ENCODE peak calls at places on chromosomes 1 and 21, in seven cellular contexts. I is cardiac muscle cell, W is uterus, U is kidney, D is IMR-90, P is fibroblast of lung, G is mesendoderm. A is an unnamed sample. For H3K4me1 and H3K36me3, the result is how much of the 10 kb centered on the place peaks cover.

GRCh38 chr21:16708431-16708830 is 804.4 kb upstream of the CXADR start:
- DNase-seq in D (peak), P (peak), I (peak), W (peak), U (no peak), G (no peak), A (no peak)

GRCh38 chr1:26786437-26787380 is 1.0 kb upstream of the PIGV start:
- DNase-seq in D (peak), I (peak), P (peak), G (peak), U (peak), W (peak), A (no peak)

GRCh38 chr1:119594386-119594785 is 53.7 kb downstream of the ZNF697 start:
- DNase-seq in G (no peak), U (no peak), P (no peak), D (no peak), W (no peak), I (peak), A (no peak)

GRCh38 chr1:235077571-235078479 is 50.8 kb downstream of the TOMM20 start:
- DNase-seq in U (peak), G (no peak), I (no peak), W (no peak), P (peak), D (peak), A (no peak)

GRCh38 chr1:12067900-12068821 is 5.1 kb downstream of the TNFRSF8 start:
- DNase-seq in W (no peak), D (peak), P (peak), G (peak), U (no peak), I (peak), A (no peak)

GRCh38 chr1:90133133-90133532 is 138.2 kb downstream of the ZNF326 start:
- DNase-seq in D (peak), P (peak), G (peak), W (no peak), I (peak), U (no peak), A (no peak)

GRCh38 chr1:53370369-53370961 is 42.6 kb upstream of the LRP8 start:
- DNase-seq in U (peak), P (no peak), W (no peak), I (no peak), D (no peak), G (no peak), A (peak)

GRCh38 chr1:226432586-226433360 is 24.9 kb upstream of the PARP1 start:
- DNase-seq in P (no peak), G (no peak), I (no peak), W (no peak), D (no peak), U (no peak), A (no peak)

GRCh38 chr1:210445931-210446330 is 117.2 kb downstream of the HHAT start:
- DNase-seq in P (no peak), U (no peak), G (no peak), W (no peak), D (no peak), I (no peak), A (no peak)

GRCh38 chr1:113109908-113110554 is 37.0 kb downstream of the LRIG2 start:
- DNase-seq in G (no peak), I (peak), W (peak), P (peak), D (peak), U (no peak), A (no peak)

GRCh38 chr1:155134858-155135415 is 715 bp upstream of the SLC50A1 start:
- DNase-seq in D (peak), P (peak), W (peak), G (peak), I (peak), U (peak), A (peak)

GRCh38 chr1:174000274-174000852 is 21.8 kb downstream of the RC3H1 start:
- DNase-seq in P (peak), D (peak), I (peak), G (no peak), U (no peak), W (no peak), A (no peak)

GRCh38 chr1:32305310-32305709 is 13.4 kb downstream of the HDAC1 start:
- DNase-seq in P (no peak), W (no peak), I (no peak), G (no peak), U (no peak), D (no peak), A (no peak)

GRCh38 chr1:91555074-91555730 is 54.6 kb downstream of the CDC7 start:
- DNase-seq in D (peak), P (peak), W (no peak), U (no peak), I (peak), G (no peak), A (no peak)

GRCh38 chr1:76868154-76868882 is 1.0 kb downstream of the ST6GALNAC5 start:
- DNase-seq in W (no peak), G (peak), U (peak), D (peak), I (peak), P (peak), A (no peak)

GRCh38 chr1:6392880-6393399 is 627 bp downstream of the ACOT7 start:
- DNase-seq in U (peak), I (no peak), W (no peak), P (no peak), G (no peak), D (no peak), A (no peak)

GRCh38 chr1:33327587-33328325 is 6.9 kb upstream of the A3GALT2 start:
- DNase-seq in P (peak), G (no peak), W (peak), I (peak), D (peak), U (peak), A (no peak)

GRCh38 chr1:201954263-201955008 is 867 bp upstream of the TIMM17A start:
- DNase-seq in P (no peak), W (no peak), U (no peak), G (peak), D (no peak), I (no peak), A (no peak)

GRCh38 chr1:68228833-68229232 is 3.5 kb downstream of the WLS start:
- DNase-seq in G (no peak), I (peak), D (peak), U (no peak), W (no peak), P (peak), A (no peak)

GRCh38 chr1:1347663-1348419 is 1.4 kb downstream of the DVL1 start:
- DNase-seq in G (peak), I (no peak), U (peak), D (peak), P (no peak), W (no peak), A (peak)

GRCh38 chr1:55257958-55258357 is 42.8 kb upstream of the USP24 start:
- DNase-seq in P (peak), U (no peak), W (no peak), D (peak), G (no peak), I (peak), A (no peak)

GRCh38 chr1:20426923-20427322 is 59.1 kb downstream of the CAMK2N1 start:
- DNase-seq in P (peak), G (peak), I (peak), U (no peak), W (no peak), D (peak), A (no peak)

GRCh38 chr1:152917794-152918193 is 9.4 kb downstream of the IVL start:
- DNase-seq in D (peak), W (no peak), I (no peak), U (no peak), P (no peak), G (peak), A (no peak)

GRCh38 chr1:93702102-93702827 is 20.6 kb upstream of the BCAR3 start:
- DNase-seq in G (no peak), P (peak), W (no peak), U (no peak), I (no peak), D (no peak), A (no peak)

GRCh38 chr1:85579619-85580018 is 942 bp upstream of the CCN1 start:
- DNase-seq in P (peak), W (peak), G (peak), D (peak), U (peak), I (peak), A (no peak)

GRCh38 chr1:10613861-10614260 is 139.1 kb downstream of the PEX14 start:
- DNase-seq in G (no peak), P (no peak), I (no peak), W (no peak), U (no peak), D (no peak), A (no peak)

GRCh38 chr1:152348447-152348846 is 11.4 kb downstream of the FLG2 start:
- DNase-seq in W (no peak), D (no peak), I (no peak), P (no peak), U (no peak), G (no peak), A (no peak)

GRCh38 chr1:216464489-216464888 is 41.2 kb upstream of the USH2A start:
- DNase-seq in G (no peak), I (peak), U (no peak), P (peak), D (peak), W (no peak), A (no peak)

GRCh38 chr1:210123383-210123782 is 109.2 kb upstream of the SERTAD4 start:
- DNase-seq in P (no peak), I (no peak), D (no peak), G (no peak), U (no peak), W (no peak), A (no peak)

GRCh38 chr1:236064674-236065508 is at the start of gene NID1:
- DNase-seq in G (peak), I (peak), D (peak), U (peak), W (peak), P (peak), A (no peak)

GRCh38 chr21:43012596-43012995 is 38.2 kb downstream of the PKNOX1 start:
- DNase-seq in W (no peak), G (no peak), U (no peak), I (no peak), P (no peak), D (peak), A (no peak)

GRCh38 chr1:5595531-5596170 is 396.6 kb downstream of the NPHP4 start:
- DNase-seq in W (no peak), G (no peak), U (no peak), I (no peak), P (no peak), D (no peak), A (no peak)

GRCh38 chr1:200129480-200129879 is 102.0 kb downstream of the NR5A2 start:
- DNase-seq in G (peak), P (no peak), I (no peak), U (no peak), D (no peak), W (no peak), A (no peak)
- H3K27ac ChIP-seq in G (no peak), P (no peak), I (no peak), U (no peak), D (no peak), W (no peak), A (no peak)

DNA sequence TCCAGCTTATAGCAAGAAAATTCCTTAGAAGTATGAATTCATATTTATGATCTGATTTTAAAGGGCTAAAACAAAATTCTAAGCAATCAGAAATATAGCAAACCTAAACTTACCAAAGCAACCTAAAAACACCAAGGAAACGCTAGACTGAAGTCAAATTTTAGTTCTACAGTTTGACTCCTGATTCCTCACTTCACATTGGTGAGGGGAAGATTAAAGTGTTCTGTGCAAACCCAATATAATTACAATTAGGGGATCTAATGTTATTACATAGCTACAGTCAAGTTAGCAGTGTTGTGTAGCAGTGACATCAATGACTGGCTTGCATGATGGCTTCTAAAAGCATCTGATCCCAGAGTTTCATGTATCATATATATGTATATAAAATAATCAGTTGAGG is 11.6 kb downstream of the HNRNPU start:
- DNase-seq in I (no peak), P (no peak), U (no peak), D (no peak), G (no peak), W (no peak), A (no peak)
- H3K4me1 ChIP-seq in I (under half), P (under half), U (under half), D (under half), G (under half), W (under half), A (under half)

GRCh38 chr1:246550402-246550801 is 15.7 kb downstream of the TFB2M start:
- DNase-seq in I (no peak), W (no peak), D (no peak), P (no peak), U (no peak), G (no peak), A (no peak)

GRCh38 chr1:246558041-246558440 is 8.0 kb downstream of the TFB2M start:
- DNase-seq in G (no peak), I (no peak), P (no peak), W (no peak), U (no peak), D (no peak), A (no peak)

GRCh38 chr1:246554201-246554600 is 11.9 kb downstream of the TFB2M start:
- DNase-seq in I (no peak), P (no peak), G (no peak), U (no peak), W (no peak), D (no peak), A (no peak)

GRCh38 chr1:246549665-246550064 is 16.4 kb downstream of the TFB2M start:
- DNase-seq in G (no peak), D (no peak), W (no peak), I (no peak), P (no peak), U (no peak), A (no peak)

GRCh38 chr1:246552110-246552509 is 14.0 kb downstream of the TFB2M start:
- DNase-seq in U (no peak), D (no peak), P (no peak), I (no peak), W (no peak), G (no peak), A (no peak)
- H3K36me3 ChIP-seq in U (under half), D (under half), P (under half), I (under half), W (under half), G (under half), A (under half)

GRCh38 chr1:25569599-25570458 is 26.4 kb downstream of the LDLRAP1 start:
- DNase-seq in U (peak), D (no peak), W (no peak), P (no peak), G (no peak), I (peak), A (no peak)
- H3K27ac ChIP-seq in U (no peak), D (peak), W (peak), P (no peak), G (no peak), I (no peak), A (peak)

GRCh38 chr21:38814126-38815059 is 8.7 kb downstream of the ETS2 start:
- DNase-seq in I (no peak), W (no peak), D (no peak), U (no peak), G (peak), P (no peak), A (no peak)
- H3K4me1 ChIP-seq in I (under half), W (under half), D (under half), U (under half), G (under half), P (under half), A (half or more)

GRCh38 chr21:37095821-37096220 is 22.8 kb downstream of the TTC3 start:
- DNase-seq in U (no peak), G (no peak), I (no peak), D (no peak), P (no peak), W (no peak), A (no peak)

GRCh38 chr21:37088196-37088595 is 15.1 kb downstream of the TTC3 start:
- DNase-seq in D (peak), P (peak), I (peak), W (no peak), U (no peak), G (no peak), A (no peak)

GRCh38 chr21:37098756-37099155 is 25.7 kb downstream of the TTC3 start:
- DNase-seq in U (no peak), P (no peak), W (no peak), D (no peak), G (no peak), I (no peak), A (no peak)

DNA sequence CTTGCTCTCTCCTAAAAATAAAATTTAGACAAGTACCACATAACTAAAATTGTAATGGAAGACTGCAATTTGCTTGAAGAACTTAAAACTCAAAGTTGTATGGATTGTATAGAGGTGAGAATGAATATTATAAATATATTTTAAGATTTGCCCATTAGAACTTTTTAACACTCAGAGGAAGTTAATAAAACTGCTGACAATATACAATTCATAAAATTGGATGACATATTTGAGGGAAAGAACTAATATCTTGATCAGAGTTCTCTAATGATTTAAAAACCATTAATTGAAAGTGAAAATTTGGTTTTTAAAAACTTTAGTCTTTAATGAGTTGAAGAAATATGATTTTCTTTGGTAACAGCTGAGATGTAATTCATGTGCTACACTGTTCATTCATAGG is 20.9 kb downstream of the TTC3 start:
- DNase-seq in P (no peak), W (no peak), G (no peak), D (no peak), I (no peak), U (no peak), A (no peak)
- H3K36me3 ChIP-seq in P (under half), W (under half), G (under half), D (under half), I (under half), U (under half), A (half or more)

DNA sequence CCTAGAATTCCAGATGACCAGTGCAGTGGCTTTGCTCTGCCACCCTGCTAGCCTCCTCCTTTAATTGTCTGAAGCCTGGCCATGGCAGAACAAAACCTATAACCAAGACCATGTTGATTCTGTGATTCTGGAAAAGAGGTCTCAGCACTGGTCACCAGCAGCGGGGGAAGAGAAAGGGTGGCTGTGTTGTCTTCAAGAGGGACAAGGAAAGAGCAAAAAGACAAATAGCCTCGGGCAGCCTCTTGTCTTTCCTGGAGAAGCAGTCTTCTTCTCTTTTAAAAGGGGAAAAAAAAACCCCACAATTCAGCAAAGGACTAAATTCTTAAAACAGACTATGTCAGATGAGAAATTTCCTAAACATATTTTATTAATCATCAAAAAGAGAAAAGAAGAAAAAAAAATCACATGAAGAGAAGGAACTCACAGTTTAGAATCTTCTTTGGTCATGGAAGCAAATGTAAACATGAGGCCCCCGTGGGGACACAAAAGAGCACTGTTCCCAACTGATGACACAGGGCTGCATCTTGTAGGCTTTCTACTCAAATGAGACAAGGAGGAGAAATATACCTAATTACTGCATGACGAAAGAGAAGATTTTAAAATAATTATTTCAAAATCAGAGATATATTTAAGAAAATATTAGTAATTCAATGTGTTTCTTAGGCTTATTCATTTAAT is 36.3 kb upstream of the RAP1GAP start:
- DNase-seq in I (no peak), U (no peak), W (no peak), P (no peak), G (peak), D (no peak), A (no peak)
- H3K27ac ChIP-seq in I (no peak), U (no peak), W (no peak), P (no peak), G (no peak), D (peak), A (no peak)

DNA sequence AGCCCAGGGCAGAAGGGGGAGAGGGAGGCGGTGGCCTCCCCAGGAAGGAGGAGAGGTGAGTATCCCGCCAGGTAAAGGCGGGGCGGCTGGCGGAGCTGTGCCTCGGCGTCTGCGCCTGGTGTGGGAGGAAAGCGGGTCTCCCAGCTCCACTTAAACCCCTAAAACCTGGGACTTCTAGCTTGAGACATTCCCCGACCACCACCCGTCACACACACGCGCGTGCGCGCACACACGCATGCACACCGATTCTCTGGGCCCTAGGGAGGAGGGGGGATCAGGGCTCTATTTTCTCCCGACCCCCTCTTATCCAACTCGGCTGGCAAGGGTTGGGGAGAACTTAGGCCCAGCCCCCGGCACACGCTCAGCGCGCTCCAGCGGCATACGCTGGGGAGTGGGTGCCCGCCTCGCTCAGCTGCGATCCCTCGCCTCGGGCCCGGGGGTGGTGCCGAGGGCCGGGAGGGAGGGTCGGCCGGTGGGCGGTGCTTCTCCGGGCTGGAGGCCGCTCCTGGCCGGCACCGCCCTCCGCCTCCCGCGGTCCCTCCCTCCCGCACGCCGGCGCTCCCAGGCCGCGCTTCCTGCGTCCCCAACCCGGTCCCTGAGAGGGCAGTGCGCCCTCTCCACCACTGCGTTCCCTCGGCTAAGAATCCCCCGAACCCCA is at the start of gene TMEM51:
- DNase-seq in U (peak), I (peak), D (peak), G (peak), P (peak), W (peak), A (peak)
- H3K4me1 ChIP-seq in U (under half), I (under half), D (under half), G (under half), P (under half), W (under half), A (under half)

GRCh38 chr1:87344231-87344630 is 15.6 kb downstream of the LMO4 start:
- DNase-seq in U (no peak), D (no peak), I (no peak), G (peak), P (no peak), W (no peak), A (no peak)
- H3K36me3 ChIP-seq in U (under half), D (under half), I (half or more), G (under half), P (under half), W (under half), A (half or more)

GRCh38 chr1:41920658-41921057 is 1.9 kb upstream of the HIVEP3 start:
- DNase-seq in U (no peak), G (no peak), W (no peak), P (peak), I (no peak), D (peak), A (no peak)
- H3K27ac ChIP-seq in U (no peak), G (no peak), W (no peak), P (no peak), I (no peak), D (no peak), A (peak)